ENCODE peak calls at places on chromosomes 3 and 15, in nine cellular contexts. F is right atrium auricular region, Z is IMR-90, W is ovary, I is left lung, N is esophagus squamous epithelium, U is RWPE2, E is psoas muscle, D is esophagus muscularis mucosa. X is an unnamed sample.
A peak's percentile ranks its signal among the peaks of the same experiment; 100 is the strongest.

GRCh38 chr15:71203573-71204444 is 88.5 kb downstream of the THSD4 start:
- DNase-seq in W (no peak), U (no peak), E (no peak), I (no peak), F (no peak), D (no peak), Z (peak; percentile 35), N (no peak), X (no peak)

GRCh38 chr15:27271258-27271657 is 300.3 kb downstream of the GABRG3 start:
- DNase-seq in U (no peak), W (no peak), I (no peak), D (no peak), N (no peak), E (no peak), F (no peak), Z (no peak), X (no peak)

GRCh38 chr15:77856718-77857346 is 220.7 kb downstream of the TBC1D2B start:
- DNase-seq in Z (no peak), D (no peak), F (no peak), U (no peak), I (no peak), E (no peak), N (no peak), W (no peak), X (no peak)

GRCh38 chr3:197801801-197802504 is 10.9 kb downstream of the LRCH3 start:
- DNase-seq in N (no peak), D (no peak), Z (peak; percentile 51), E (no peak), F (no peak), U (no peak), W (no peak), I (no peak), X (no peak)

GRCh38 chr3:179098388-179099077 is 26.9 kb upstream of the ZMAT3 start:
- DNase-seq in D (no peak), U (no peak), W (no peak), E (no peak), I (no peak), F (no peak), Z (peak; percentile 82), N (no peak), X (no peak)

GRCh38 chr15:92801774-92802464 is 98.2 kb upstream of the CHD2 start:
- DNase-seq in Z (peak; percentile 94), I (peak; percentile 82), F (peak; percentile 85), N (no peak), W (peak; percentile 45), U (peak; percentile 66), E (peak; percentile 68), D (no peak), X (peak; percentile 74)

GRCh38 chr3:139629033-139629432 is 48.7 kb downstream of the NMNAT3 start:
- DNase-seq in Z (peak; percentile 2), E (no peak), U (no peak), N (no peak), I (no peak), D (no peak), W (no peak), F (no peak), X (no peak)

GRCh38 chr3:33131328-33132018 is 17.7 kb downstream of the CRTAP start:
- DNase-seq in W (no peak), E (no peak), N (no peak), F (no peak), U (no peak), I (no peak), Z (peak; percentile 70), D (no peak), X (no peak)

GRCh38 chr3:112579697-112580096 is 17.9 kb downstream of the SLC35A5 start:
- DNase-seq in N (no peak), U (no peak), I (no peak), D (no peak), E (no peak), Z (peak; percentile 20), F (no peak), W (no peak), X (no peak)

GRCh38 chr3:149122716-149123578 is 6.5 kb upstream of the HPS3 start:
- DNase-seq in U (no peak), W (no peak), F (no peak), D (no peak), N (no peak), E (no peak), I (no peak), Z (peak; percentile 63), X (no peak)

GRCh38 chr3:15636028-15636709 is 34.6 kb downstream of the BTD start:
- DNase-seq in E (peak; percentile 32), N (no peak), U (no peak), F (no peak), W (no peak), Z (peak; percentile 96), D (no peak), I (no peak), X (no peak)
- H3K27ac ChIP-seq in E (peak overlapping the region; percentile 95), N (peak overlapping the region; percentile 41), U (peak overlapping the region; percentile 95), F (peak overlapping the region; percentile 29), W (peak overlapping the region; percentile 35), Z (peak overlapping the region; percentile 86), D (peak overlapping the region; percentile 83), I (peak overlapping the region; percentile 47), X (peak overlapping the region; percentile 71)

DNA sequence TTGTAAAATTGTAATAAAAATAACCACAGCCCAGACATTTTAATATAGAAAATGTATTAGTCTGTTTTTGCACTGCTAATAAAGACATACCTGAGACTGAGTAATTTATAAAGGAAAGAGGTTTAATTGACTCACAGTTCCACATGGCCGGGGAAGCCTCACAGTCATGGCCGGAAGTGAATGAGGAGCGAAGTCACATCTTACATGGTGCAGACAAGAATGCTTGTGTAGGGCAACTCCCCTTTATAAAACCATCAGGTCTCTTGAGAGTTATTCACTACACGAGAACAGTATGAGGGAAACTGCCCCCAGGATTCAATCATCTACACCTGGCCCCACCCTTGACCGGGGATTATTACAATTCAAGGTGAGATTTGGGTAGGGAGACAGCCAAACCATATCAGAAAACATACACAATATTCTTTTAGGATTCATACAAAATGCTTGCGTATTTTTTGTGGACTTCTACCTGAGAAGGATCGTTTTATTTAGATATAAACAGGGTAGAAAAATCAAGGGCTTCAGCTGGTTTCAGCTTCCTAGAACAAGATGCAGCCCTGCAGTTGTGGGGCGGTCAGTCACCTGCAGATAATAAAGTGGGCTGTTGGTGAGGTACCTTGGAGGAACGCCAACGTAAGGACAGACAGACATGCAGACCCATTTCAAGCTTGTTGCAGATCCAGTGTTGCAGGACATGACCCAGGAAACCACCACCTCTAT is 101.9 kb downstream of the TNIK start:
- DNase-seq in N (no peak), I (no peak), U (no peak), W (no peak), E (no peak), F (no peak), D (no peak), Z (no peak), X (no peak)
- H3K4me1 ChIP-seq in N (peaks cover 30% of the 10 kb centered on the region), I (peaks cover 8% of the 10 kb centered on the region), U (peaks cover 41% of the 10 kb centered on the region), W (no peaks in the 10 kb centered on the region), E (peaks cover 23% of the 10 kb centered on the region), F (no peaks in the 10 kb centered on the region), D (peaks cover 30% of the 10 kb centered on the region), Z (no peaks in the 10 kb centered on the region), X (peaks cover 3% of the 10 kb centered on the region)

DNA sequence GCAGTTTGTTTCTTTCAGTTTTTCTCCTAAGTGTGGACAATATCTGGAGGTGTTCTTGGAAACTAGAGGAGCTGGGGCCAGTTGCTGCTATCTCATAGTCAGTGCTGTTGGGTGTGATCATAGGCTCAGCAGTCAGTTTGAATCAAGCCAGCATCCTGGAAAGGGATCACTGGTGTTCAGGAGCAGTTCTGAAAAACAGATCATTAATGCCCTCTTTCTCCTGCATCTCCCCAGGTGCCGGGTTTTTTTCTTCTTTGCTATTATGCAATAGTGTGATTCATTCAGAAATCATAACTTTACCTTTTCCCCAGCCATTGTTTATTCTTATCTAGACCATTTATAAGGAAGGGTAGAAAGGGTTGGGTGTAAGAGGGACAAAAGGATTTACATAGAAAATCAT is 24.0 kb downstream of the LNP1 start:
- DNase-seq in U (no peak), Z (no peak), N (no peak), W (no peak), E (no peak), D (no peak), F (no peak), I (no peak), X (no peak)
- TF ChIP-seq CTCF in U (no peak), Z (no peak), N (no peak), W (no peak), E (no peak), D (no peak), F (no peak), I (no peak), X (no peak)

DNA sequence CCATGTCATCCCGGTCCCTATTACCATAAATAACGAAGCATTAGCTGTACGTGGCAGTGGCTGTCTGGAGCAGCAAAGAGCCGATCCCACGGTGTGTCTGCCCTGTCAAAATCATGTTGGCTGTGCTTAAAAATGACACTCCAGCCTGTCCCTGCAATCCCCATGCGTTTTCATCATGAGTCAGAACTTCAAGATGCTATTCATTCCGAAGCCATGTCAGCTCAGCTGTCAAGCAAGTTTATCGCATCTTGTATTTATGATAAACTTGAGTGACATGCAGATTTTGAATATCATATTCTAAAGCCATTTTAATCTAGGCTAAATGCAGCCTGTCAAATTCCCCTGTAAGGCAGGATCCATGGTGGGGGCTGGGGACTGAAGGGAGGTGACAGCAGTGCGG is 152.4 kb downstream of the TJP1 start:
- DNase-seq in I (no peak), W (no peak), F (no peak), E (no peak), N (no peak), D (no peak), Z (peak; percentile 34), U (no peak), X (no peak)
- H3K27ac ChIP-seq in I (no peak overlapping the region), W (no peak overlapping the region), F (no peak overlapping the region), E (no peak overlapping the region), N (no peak overlapping the region), D (no peak overlapping the region), Z (no peak overlapping the region), U (peak overlapping the region; percentile 89), X (peak overlapping the region; percentile 68)

GRCh38 chr3:160668454-160668853 is 8.5 kb upstream of the ARL14 start:
- DNase-seq in F (no peak), N (no peak), Z (no peak), I (no peak), E (no peak), D (no peak), U (no peak), W (no peak), X (no peak)

GRCh38 chr3:160665784-160666526 is 11.0 kb upstream of the ARL14 start:
- DNase-seq in W (no peak), Z (peak; percentile 91), D (no peak), I (no peak), U (no peak), F (no peak), E (no peak), N (no peak), X (no peak)

GRCh38 chr3:160661660-160662059 is 15.3 kb upstream of the ARL14 start:
- DNase-seq in I (no peak), N (no peak), E (no peak), D (no peak), Z (peak; percentile 11), W (no peak), F (no peak), U (no peak), X (no peak)

GRCh38 chr3:160667452-160667851 is 9.5 kb upstream of the ARL14 start:
- DNase-seq in U (no peak), N (no peak), Z (peak; percentile 81), I (no peak), E (no peak), W (no peak), D (no peak), F (no peak), X (no peak)

GRCh38 chr3:160665231-160665630 is 11.7 kb upstream of the ARL14 start:
- DNase-seq in I (no peak), D (no peak), Z (no peak), W (no peak), U (no peak), E (no peak), F (no peak), N (no peak), X (no peak)
- H3K4me1 ChIP-seq in I (no peaks in the 10 kb centered on the region), D (no peaks in the 10 kb centered on the region), Z (peaks cover 4% of the 10 kb centered on the region), W (no peaks in the 10 kb centered on the region), U (peaks cover 25% of the 10 kb centered on the region), E (peaks cover 9% of the 10 kb centered on the region), F (no peaks in the 10 kb centered on the region), N (no peaks in the 10 kb centered on the region), X (no peaks in the 10 kb centered on the region)

GRCh38 chr3:47513125-47513929 is at the start of gene ELP6:
- DNase-seq in U (peak; percentile 96), F (peak; percentile 96), Z (peak; percentile 94), E (peak; percentile 97), N (peak; percentile 76), W (peak; percentile 97), I (peak; percentile 98), D (peak; percentile 99), X (peak; percentile 98)
- TF ChIP-seq CTCF in U (peak; percentile 40), F (no peak), Z (peak; percentile 62), E (peak; percentile 30), N (peak; percentile 62), W (peak; percentile 61), I (peak; percentile 37), D (peak; percentile 39), X (peak; percentile 49)